ENCODE peak calls at places on chromosomes 7 and 10, in nine cellular contexts. P is breast epithelium; B is stomach; Z is heart left ventricle; A is thoracic aorta; H is lower lobe of right lung; L is CD8-positive, alpha-beta T cell; N is heart right ventricle; X is brain microvascular endothelial cell. K is an unnamed sample.

GRCh38 chr7:50335795-50336754 is 31.6 kb downstream of the IKZF1 start:
- DNase-seq in B (no peak), A (no peak), L (peak; percentile 90), Z (no peak), X (no peak), H (no peak), N (no peak), P (no peak), K (no peak)

GRCh38 chr10:15439381-15439837 is 68.3 kb upstream of the FAM171A1 start:
- DNase-seq in L (no peak), H (no peak), B (no peak), P (no peak), N (peak; percentile 52), Z (peak; percentile 59), X (peak; percentile 41), A (peak; percentile 51), K (peak; percentile 68)

GRCh38 chr10:73948947-73949633 is 38.2 kb downstream of the PLAU start:
- DNase-seq in H (no peak), X (no peak), L (no peak), B (no peak), P (no peak), A (no peak), N (no peak), Z (no peak), K (no peak)

GRCh38 chr10:127576751-127577161 is 27.6 kb downstream of the NPS start:
- DNase-seq in Z (no peak), B (no peak), H (no peak), L (no peak), X (no peak), N (no peak), A (no peak), P (no peak), K (peak; percentile 1)

GRCh38 chr7:130996841-130997231 is 262.8 kb upstream of the KLF14 start:
- DNase-seq in P (no peak), N (no peak), L (no peak), Z (no peak), B (peak; percentile 86), H (peak; percentile 56), A (no peak), X (peak; percentile 34), K (peak; percentile 32)

GRCh38 chr7:97130417-97131139 is 13.1 kb downstream of the SDHAF3 start:
- DNase-seq in B (no peak), A (no peak), Z (no peak), P (no peak), L (no peak), H (no peak), X (no peak), N (no peak), K (peak; percentile 9)

GRCh38 chr10:30639946-30640786 is 10.6 kb upstream of the LYZL2 start:
- DNase-seq in Z (no peak), H (no peak), B (no peak), L (peak; percentile 20), N (no peak), X (peak; percentile 45), A (no peak), P (no peak), K (peak; percentile 84)

GRCh38 chr10:75955953-75956352 is 524.5 kb downstream of the LRMDA start:
- DNase-seq in Z (no peak), P (no peak), N (no peak), H (no peak), L (no peak), X (no peak), B (no peak), A (no peak), K (no peak)

GRCh38 chr10:89589091-89589725 is 53.8 kb upstream of the SLC16A12 start:
- DNase-seq in H (no peak), Z (no peak), N (no peak), P (no peak), A (no peak), B (no peak), L (no peak), X (peak; percentile 9), K (no peak)

DNA sequence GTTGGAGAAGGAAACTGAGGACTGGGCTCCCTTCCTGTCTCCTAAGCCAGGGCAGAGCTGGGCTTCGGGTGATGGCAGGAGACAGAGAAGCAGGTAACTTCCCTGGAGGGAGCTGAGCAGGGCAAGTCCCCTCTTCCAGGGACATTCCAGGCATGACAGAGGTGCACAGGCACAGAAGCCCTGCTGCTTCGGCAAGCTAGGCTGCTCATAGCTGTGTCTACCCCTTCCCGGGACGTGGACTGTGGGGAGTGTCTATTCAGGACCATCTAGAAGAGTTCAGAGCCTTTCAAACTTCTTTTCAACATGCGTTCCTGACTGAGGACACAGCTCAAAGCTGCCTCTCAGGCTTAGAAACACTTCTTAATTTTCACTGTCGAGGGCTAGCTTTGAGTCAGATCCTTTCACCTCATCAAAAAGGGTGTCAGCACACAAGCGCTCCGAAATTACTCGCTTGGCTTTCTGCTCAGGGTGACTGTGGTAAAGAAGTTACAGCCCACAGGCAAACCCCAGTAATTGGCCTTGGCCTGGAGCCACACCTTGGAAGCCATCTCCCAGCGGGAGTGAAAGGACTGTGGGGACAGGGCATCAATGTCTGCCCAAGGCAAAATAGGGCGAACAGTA is 63.7 kb upstream of the STEAP1B start:
- DNase-seq in N (no peak), L (no peak), X (peak; percentile 31), Z (peak; percentile 36), H (no peak), B (no peak), A (no peak), P (no peak), K (no peak)
- H3K4me3 ChIP-seq in N (peak overlapping the region; percentile 48), L (no peak overlapping the region), X (peak overlapping the region; percentile 44), Z (peak overlapping the region; percentile 50), H (peak overlapping the region; percentile 30), B (no peak overlapping the region), A (peak overlapping the region; percentile 0), P (no peak overlapping the region), K (no peak overlapping the region)

GRCh38 chr10:24419067-24419466 is 210.1 kb downstream of the KIAA1217 start:
- DNase-seq in P (no peak), Z (no peak), N (no peak), A (no peak), X (no peak), B (no peak), H (no peak), L (no peak), K (peak; percentile 79)

GRCh38 chr10:24417053-24417452 is 208.1 kb downstream of the KIAA1217 start:
- DNase-seq in P (no peak), B (no peak), L (no peak), N (no peak), H (no peak), X (no peak), Z (no peak), A (no peak), K (peak; percentile 6)

GRCh38 chr10:24415455-24416169 is 206.7 kb downstream of the KIAA1217 start:
- DNase-seq in X (peak; percentile 51), L (no peak), N (peak; percentile 84), P (peak; percentile 84), B (peak; percentile 63), A (no peak), Z (peak; percentile 95), H (peak; percentile 76), K (peak; percentile 67)

GRCh38 chr10:24416248-24416647 is 207.3 kb downstream of the KIAA1217 start:
- DNase-seq in N (no peak), X (no peak), Z (no peak), A (no peak), B (no peak), L (no peak), P (no peak), H (no peak), K (peak; percentile 12)

DNA sequence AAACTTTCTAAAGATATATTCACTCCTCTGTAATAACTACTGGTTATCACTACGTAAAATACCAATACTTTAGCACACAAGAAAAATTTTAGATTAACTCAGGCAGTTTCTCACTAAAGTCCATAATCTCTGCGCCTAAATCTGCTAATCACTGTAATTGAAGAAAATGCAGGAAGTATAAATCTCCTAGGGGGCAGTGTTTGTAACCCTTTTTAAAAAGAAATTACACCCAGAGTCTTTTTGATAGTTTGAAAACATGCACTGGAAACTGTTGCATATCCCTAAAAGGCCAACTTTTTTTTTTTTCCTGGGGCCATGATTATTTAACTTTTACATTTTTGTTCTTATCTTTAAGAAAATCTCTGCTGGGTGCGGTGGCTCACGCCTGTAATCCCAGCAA is 209.6 kb downstream of the KIAA1217 start:
- DNase-seq in P (no peak), X (no peak), L (no peak), N (no peak), A (no peak), B (no peak), Z (no peak), H (no peak), K (peak; percentile 38)
- TF ChIP-seq CTCF in P (no peak), X (peak; percentile 6), L (no peak), N (peak; percentile 19), A (no peak), B (no peak), Z (no peak), H (no peak), K (peak; percentile 22)

GRCh38 chr10:72173267-72173634 is 42.6 kb upstream of the ANAPC16 start:
- DNase-seq in N (no peak), P (no peak), A (no peak), B (no peak), X (no peak), Z (no peak), H (no peak), L (no peak), K (no peak)

GRCh38 chr10:72171175-72171630 is 44.6 kb upstream of the ANAPC16 start:
- DNase-seq in L (no peak), B (peak; percentile 70), H (peak; percentile 59), Z (no peak), X (peak; percentile 81), A (no peak), P (peak; percentile 59), N (no peak), K (peak; percentile 75)

GRCh38 chr10:72175166-72175565 is 40.6 kb upstream of the ANAPC16 start:
- DNase-seq in H (no peak), X (peak; percentile 18), A (no peak), Z (no peak), B (no peak), P (no peak), N (no peak), L (no peak), K (peak; percentile 47)

GRCh38 chr10:72174297-72174662 is 41.5 kb upstream of the ANAPC16 start:
- DNase-seq in N (no peak), H (no peak), Z (no peak), B (no peak), P (no peak), L (no peak), A (no peak), X (no peak), K (no peak)

DNA sequence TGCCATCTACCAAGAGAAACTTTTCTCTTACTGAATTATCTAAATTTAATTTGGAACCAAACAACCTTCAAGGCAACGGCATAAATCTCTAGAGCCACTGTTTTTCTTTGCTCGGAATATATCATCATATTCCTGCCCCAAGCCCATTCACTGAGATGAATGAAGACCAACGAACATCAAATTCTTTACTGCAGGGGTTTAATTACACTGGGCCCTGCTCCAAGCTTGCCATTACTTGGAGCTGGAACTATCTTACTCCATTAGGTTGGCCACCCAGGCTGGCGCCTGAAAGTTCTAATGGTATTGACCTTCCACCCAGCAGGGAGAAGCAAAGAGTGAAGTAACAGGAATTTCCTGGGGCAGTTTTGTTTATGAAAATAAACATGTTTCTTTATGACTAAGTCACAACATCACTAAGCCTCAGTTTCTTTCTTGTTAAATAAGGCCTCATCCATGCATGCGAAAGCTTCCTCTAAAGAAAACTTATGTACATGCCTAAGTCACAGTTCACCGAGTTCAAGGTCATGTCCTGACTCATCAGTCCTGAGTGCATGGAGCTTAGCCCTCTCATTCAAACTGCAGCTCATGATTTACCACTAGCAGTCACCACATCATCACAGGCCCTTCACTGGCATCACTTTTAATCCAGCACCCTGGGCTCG is 42.0 kb upstream of the ANAPC16 start:
- DNase-seq in Z (no peak), P (no peak), X (no peak), L (no peak), H (no peak), N (no peak), B (no peak), A (no peak), K (peak; percentile 24)
- H3K4me3 ChIP-seq in Z (no peak overlapping the region), P (no peak overlapping the region), X (no peak overlapping the region), L (no peak overlapping the region), H (no peak overlapping the region), N (no peak overlapping the region), B (no peak overlapping the region), A (no peak overlapping the region), K (no peak overlapping the region)

GRCh38 chr7:116863168-116863670 is 832 bp downstream of the CAPZA2 start:
- DNase-seq in A (no peak), N (no peak), L (no peak), P (no peak), B (no peak), X (peak; percentile 15), H (peak; percentile 48), Z (no peak), K (peak; percentile 22)
- TF ChIP-seq CTCF in A (no peak), N (no peak), L (no peak), P (no peak), B (no peak), X (peak; percentile 33), H (no peak), Z (no peak), K (peak; percentile 10)

K was measured in fibroblast of mammary gland.